ENCODE peak calls at places on chromosomes 11 and 22, in seven cellular contexts. G is CD4-positive, CD25-positive, alpha-beta regulatory T cell; L is aorta; Q is uterus; Y is astrocyte of the cerebellum; P is lower leg skin; T is right atrium auricular region. X is an unnamed sample.

GRCh38 chr11:32385998-32386397 is 49.3 kb downstream of the WT1 start:
- DNase-seq in T (no peak), Q (peak), Y (peak), G (no peak), L (no peak), P (no peak), X (no peak)

GRCh38 chr11:26730711-26731460 is 9.0 kb upstream of the SLC5A12 start:
- DNase-seq in Y (no peak), T (no peak), L (no peak), G (no peak), Q (no peak), P (no peak), X (peak)

GRCh38 chr22:34986461-34986977 is 79.4 kb upstream of the ISX start:
- DNase-seq in Q (no peak), P (no peak), T (no peak), G (no peak), Y (no peak), L (no peak), X (no peak)

GRCh38 chr11:11486002-11486401 is 133.0 kb upstream of the CSNK2A3 start:
- DNase-seq in Q (no peak), T (no peak), P (no peak), G (no peak), L (no peak), Y (no peak), X (no peak)

GRCh38 chr11:118224512-118225180 is at the start of gene JAML:
- DNase-seq in Y (no peak), Q (no peak), L (no peak), G (peak), T (no peak), P (no peak), X (no peak)

GRCh38 chr11:34501500-34501899 is 12.1 kb downstream of the ELF5 start:
- DNase-seq in L (no peak), T (no peak), P (no peak), Y (peak), G (no peak), Q (peak), X (peak)

GRCh38 chr11:79097279-79097875 is 343.5 kb downstream of the TENM4 start:
- DNase-seq in G (no peak), Y (peak), T (no peak), Q (no peak), L (no peak), P (no peak), X (no peak)

GRCh38 chr22:30855677-30856518 is 112.7 kb downstream of the MORC2 start:
- DNase-seq in Q (no peak), T (no peak), G (no peak), Y (no peak), L (no peak), P (peak), X (no peak)

GRCh38 chr22:43507235-43507634 is 95.4 kb downstream of the MPPED1 start:
- DNase-seq in Y (no peak), P (no peak), Q (no peak), L (no peak), G (no peak), T (no peak), X (no peak)

GRCh38 chr11:77471520-77472234 is 2.2 kb downstream of the PAK1 start:
- DNase-seq in L (no peak), G (no peak), Q (no peak), Y (no peak), T (no peak), P (no peak), X (no peak)

GRCh38 chr11:98047647-98048046 is 973.1 kb upstream of the CNTN5 start:
- DNase-seq in Y (no peak), G (no peak), Q (no peak), P (no peak), L (no peak), T (no peak), X (no peak)

GRCh38 chr11:75492181-75492820 is 33.4 kb downstream of the GDPD5 start:
- DNase-seq in P (no peak), G (peak), Q (no peak), Y (no peak), L (no peak), T (no peak), X (no peak)

DNA sequence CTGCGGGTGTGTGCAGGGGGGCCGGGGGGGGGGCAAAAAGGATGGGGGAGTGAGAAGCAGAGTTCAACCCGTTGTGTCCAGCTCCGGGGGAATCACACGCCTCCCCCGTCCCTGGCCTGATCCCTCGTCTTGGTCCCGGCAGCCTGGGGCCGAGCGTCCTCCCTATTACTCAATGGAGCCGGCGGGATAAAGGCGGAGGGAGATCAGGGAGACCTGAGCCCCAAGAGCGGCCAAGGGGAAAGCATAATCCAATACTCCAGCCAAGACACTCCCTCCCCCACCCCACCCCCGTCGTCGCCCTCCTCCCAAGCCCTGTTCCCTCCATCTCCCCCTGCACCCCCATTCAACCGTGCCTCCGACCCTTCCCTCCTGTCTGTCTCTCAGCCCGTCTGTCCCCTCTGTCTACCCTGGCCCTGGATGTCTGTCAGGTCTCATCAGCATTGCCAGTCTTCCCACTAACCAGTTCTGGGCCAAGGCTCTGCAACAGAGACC is 2.6 kb downstream of the PHOX2A start:
- DNase-seq in Y (no peak), Q (no peak), L (no peak), G (no peak), P (no peak), T (no peak), X (no peak)
- H3K4me3 ChIP-seq in Y (no peak), Q (no peak), L (no peak), G (no peak), P (no peak), T (no peak), X (no peak)

GRCh38 chr22:32804036-32804435 is 2.5 kb downstream of the TIMP3 start:
- DNase-seq in G (no peak), T (no peak), Y (no peak), Q (no peak), P (no peak), L (no peak), X (no peak)

GRCh38 chr22:32806296-32806695 is 4.8 kb downstream of the TIMP3 start:
- DNase-seq in T (no peak), P (no peak), L (no peak), G (no peak), Q (no peak), Y (no peak), X (no peak)

GRCh38 chr22:32804823-32805585 is 3.5 kb downstream of the TIMP3 start:
- DNase-seq in P (no peak), G (no peak), Y (no peak), Q (no peak), T (no peak), L (no peak), X (no peak)

GRCh38 chr22:32803020-32803758 is 1.7 kb downstream of the TIMP3 start:
- DNase-seq in G (no peak), P (no peak), T (no peak), Q (peak), Y (no peak), L (no peak), X (no peak)

DNA sequence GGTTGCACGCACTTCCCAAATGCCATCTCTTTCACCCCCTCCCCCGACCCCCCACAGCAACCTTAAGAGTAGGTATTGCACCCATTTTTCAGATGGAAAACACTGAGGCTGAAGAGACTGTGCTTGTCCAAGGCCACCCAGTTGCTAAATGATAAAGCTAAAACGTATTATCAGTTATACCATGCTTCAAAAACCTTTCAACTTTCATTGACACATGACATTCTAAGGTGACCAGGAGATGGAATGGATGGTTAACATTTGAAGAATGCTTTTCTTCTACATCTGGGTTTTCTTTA is 4.0 kb downstream of the TIMP3 start:
- DNase-seq in Y (no peak), L (no peak), G (no peak), P (no peak), Q (no peak), T (no peak), X (no peak)
- H3K4me3 ChIP-seq in Y (no peak), L (no peak), G (no peak), P (no peak), Q (peak), T (peak), X (no peak)

GRCh38 chr11:68925613-68926012 is 21.9 kb downstream of the IGHMBP2 start:
- DNase-seq in L (no peak), Y (no peak), G (no peak), T (no peak), P (no peak), Q (no peak), X (no peak)
- H3K4me3 ChIP-seq in L (no peak), Y (no peak), G (no peak), T (no peak), P (no peak), Q (no peak), X (no peak)

GRCh38 chr11:63892233-63892632 is 24.7 kb downstream of the RCOR2 start:
- DNase-seq in P (no peak), Y (peak), G (no peak), L (no peak), T (no peak), Q (no peak), X (no peak)

GRCh38 chr11:63890368-63890767 is 26.6 kb downstream of the RCOR2 start:
- DNase-seq in Y (no peak), P (no peak), L (no peak), G (no peak), Q (no peak), T (no peak), X (no peak)

GRCh38 chr11:63888170-63889086 is 28.5 kb downstream of the RCOR2 start:
- DNase-seq in P (peak), Q (peak), G (peak), L (peak), Y (peak), T (peak), X (peak)

GRCh38 chr11:63887600-63887999 is 29.4 kb downstream of the RCOR2 start:
- DNase-seq in Q (no peak), Y (no peak), T (no peak), L (no peak), P (no peak), G (no peak), X (no peak)

DNA sequence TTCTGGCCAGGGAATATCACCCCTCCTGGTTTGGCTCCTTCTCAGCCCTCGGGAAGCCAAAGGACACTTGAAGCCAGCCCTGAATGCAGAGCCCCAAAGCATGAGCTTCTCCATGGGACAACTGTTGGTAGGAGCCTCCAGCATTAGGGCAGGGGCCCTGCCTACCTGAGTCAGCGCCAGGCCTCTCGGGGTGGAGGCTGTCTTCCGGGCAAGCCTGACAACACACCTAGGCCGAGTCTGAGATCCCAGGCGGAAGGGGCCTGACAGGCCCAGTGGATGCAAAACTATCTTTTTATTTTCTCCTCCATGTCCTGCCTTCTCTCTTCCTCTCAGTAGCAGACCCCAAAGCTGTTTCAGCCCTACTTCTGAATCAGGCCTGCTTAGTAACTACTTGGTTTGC is 27.6 kb downstream of the RCOR2 start:
- DNase-seq in L (no peak), G (no peak), T (no peak), P (no peak), Q (no peak), Y (no peak), X (no peak)
- H3K4me3 ChIP-seq in L (no peak), G (peak), T (no peak), P (no peak), Q (no peak), Y (no peak), X (no peak)

GRCh38 chr22:29816539-29816938 is 21.5 kb downstream of the ASCC2 start:
- DNase-seq in Q (no peak), P (no peak), Y (no peak), G (no peak), T (no peak), L (no peak), X (no peak)

GRCh38 chr22:29816980-29817379 is 21.1 kb downstream of the ASCC2 start:
- DNase-seq in G (no peak), L (no peak), Y (no peak), P (no peak), Q (no peak), T (no peak), X (no peak)

GRCh38 chr22:29815580-29815979 is 22.5 kb downstream of the ASCC2 start:
- DNase-seq in L (no peak), Q (no peak), Y (no peak), T (no peak), P (no peak), G (no peak), X (no peak)

GRCh38 chr22:29817724-29818123 is 20.4 kb downstream of the ASCC2 start:
- DNase-seq in Q (no peak), G (no peak), Y (no peak), L (no peak), P (no peak), T (no peak), X (no peak)

DNA sequence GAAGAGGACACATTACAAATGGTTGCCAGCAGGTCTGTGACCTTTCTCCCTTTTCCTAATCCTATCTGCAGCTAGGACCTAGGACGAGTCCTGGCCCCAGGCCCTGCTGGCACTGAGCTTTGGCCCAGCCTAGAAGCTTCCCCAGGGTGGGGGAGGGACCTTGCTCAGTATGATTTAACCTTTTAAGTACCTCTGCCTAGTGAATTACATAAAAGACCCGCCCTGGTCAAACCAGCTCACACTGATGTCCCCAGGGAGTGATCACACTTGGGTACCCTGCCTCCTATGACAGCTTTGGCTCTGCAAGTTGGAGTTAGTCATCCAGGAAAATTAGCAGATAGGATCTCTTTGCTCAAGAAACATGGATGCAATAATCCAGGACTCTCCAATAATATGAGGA is 21.9 kb downstream of the ASCC2 start:
- DNase-seq in T (peak), P (no peak), Q (peak), Y (no peak), G (no peak), L (no peak), X (no peak)
- H3K4me3 ChIP-seq in T (no peak), P (no peak), Q (no peak), Y (no peak), G (no peak), L (no peak), X (no peak)

GRCh38 chr11:112013501-112014164 is 11.6 kb upstream of the DLAT start:
- DNase-seq in P (no peak), Y (no peak), T (no peak), L (no peak), G (no peak), Q (no peak), X (no peak)

GRCh38 chr11:112017538-112017937 is 7.7 kb upstream of the DLAT start:
- DNase-seq in P (no peak), T (no peak), L (no peak), G (no peak), Y (no peak), Q (no peak), X (no peak)

GRCh38 chr11:112016088-112016764 is 9.0 kb upstream of the DLAT start:
- DNase-seq in L (no peak), T (no peak), P (no peak), G (no peak), Y (peak), Q (no peak), X (peak)

GRCh38 chr11:112019066-112019465 is 6.1 kb upstream of the DLAT start:
- DNase-seq in L (no peak), P (no peak), T (no peak), G (no peak), Y (no peak), Q (no peak), X (no peak)

DNA sequence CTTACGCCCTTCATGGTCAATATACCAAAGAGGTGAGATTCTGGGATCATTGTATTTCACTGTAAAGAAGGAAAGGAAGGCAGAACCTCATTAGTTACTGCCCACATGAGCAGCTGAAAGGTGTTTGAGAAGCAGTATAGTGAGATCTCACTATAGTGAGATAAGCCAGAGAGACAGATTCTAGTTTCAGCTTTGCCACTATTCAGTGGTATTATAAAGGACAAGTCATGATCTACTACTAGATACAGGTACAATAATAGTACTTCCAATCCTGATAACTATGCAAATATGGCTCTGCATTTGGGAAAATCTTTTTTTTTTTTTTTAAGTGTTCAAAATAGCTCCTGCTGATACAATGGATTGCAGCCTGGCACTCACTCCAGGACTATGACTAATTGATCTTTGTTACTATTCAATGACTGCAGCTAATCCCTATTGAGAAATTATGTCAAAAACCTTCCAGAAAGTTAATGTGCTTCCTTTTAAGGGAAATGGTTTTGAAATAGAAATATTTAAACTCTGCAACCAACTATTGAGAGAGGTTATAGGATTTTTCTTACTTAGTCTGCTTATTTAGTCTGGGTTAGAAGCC is 8.3 kb upstream of the DLAT start:
- DNase-seq in G (no peak), Q (no peak), P (peak), T (no peak), L (no peak), Y (peak), X (peak)
- H3K4me3 ChIP-seq in G (no peak), Q (no peak), P (no peak), T (no peak), L (no peak), Y (no peak), X (no peak)

GRCh38 chr11:82995754-82996398 is 75.8 kb downstream of the RAB30 start:
- DNase-seq in Q (peak), L (no peak), G (no peak), P (no peak), T (no peak), Y (peak), X (peak)

GRCh38 chr11:82998697-82999096 is 73.0 kb downstream of the RAB30 start:
- DNase-seq in T (no peak), G (no peak), Q (no peak), P (no peak), Y (no peak), L (no peak), X (no peak)

GRCh38 chr11:82995276-82995675 is 76.4 kb downstream of the RAB30 start:
- DNase-seq in G (no peak), T (no peak), Y (no peak), Q (no peak), P (no peak), L (no peak), X (no peak)

GRCh38 chr11:82999232-82999631 is 72.5 kb downstream of the RAB30 start:
- DNase-seq in P (no peak), T (no peak), Y (no peak), L (no peak), G (no peak), Q (no peak), X (no peak)

DNA sequence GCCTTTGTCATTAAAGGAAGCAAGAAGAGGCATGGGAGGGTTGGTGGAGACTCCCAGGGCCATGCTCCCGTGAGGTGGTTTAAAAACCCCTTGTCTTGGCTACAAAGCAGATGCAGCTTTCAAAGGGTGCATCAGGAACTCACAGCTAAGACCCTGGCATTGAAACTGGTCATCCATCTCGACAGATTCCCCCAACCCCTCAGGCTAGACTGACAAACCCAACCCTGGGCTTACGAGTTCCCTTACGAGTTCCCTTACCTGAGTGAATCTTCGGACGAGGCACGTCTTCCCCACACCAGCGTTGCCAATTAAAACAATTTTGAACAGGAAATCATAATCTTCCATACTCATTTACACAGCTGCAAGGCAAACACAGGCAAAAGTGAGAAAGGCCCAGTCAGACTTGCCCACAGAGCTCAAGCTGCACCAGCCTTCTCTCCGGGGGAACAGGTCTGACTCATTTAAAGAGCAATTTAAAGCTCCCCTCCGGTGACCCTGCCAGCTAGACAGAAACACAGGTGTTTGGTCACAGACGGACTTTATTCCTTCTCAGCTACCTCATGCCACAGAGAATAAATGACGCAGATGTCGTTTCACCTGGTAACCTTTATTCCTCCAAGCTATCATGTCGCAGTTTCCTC is 74.6 kb downstream of the RAB30 start:
- DNase-seq in G (no peak), Q (no peak), Y (no peak), T (no peak), L (no peak), P (no peak), X (no peak)
- H3K4me3 ChIP-seq in G (no peak), Q (no peak), Y (no peak), T (no peak), L (no peak), P (no peak), X (no peak)

GRCh38 chr22:49769691-49770315 is 57.9 kb downstream of the BRD1 start:
- DNase-seq in G (no peak), Q (no peak), Y (no peak), T (no peak), P (no peak), L (peak), X (no peak)

GRCh38 chr22:49771266-49772065 is 56.2 kb downstream of the BRD1 start:
- DNase-seq in T (no peak), L (no peak), P (no peak), Q (no peak), G (no peak), Y (no peak), X (no peak)

GRCh38 chr22:49772692-49773091 is 55.0 kb downstream of the BRD1 start:
- DNase-seq in Y (no peak), T (no peak), L (no peak), G (no peak), Q (no peak), P (no peak), X (no peak)

GRCh38 chr22:49768961-49769690 is 58.5 kb downstream of the BRD1 start:
- DNase-seq in T (no peak), P (no peak), Y (peak), G (no peak), Q (no peak), L (peak), X (no peak)

GRCh38 chr22:49770454-49771265 is 57.0 kb downstream of the BRD1 start:
- DNase-seq in T (no peak), L (peak), Q (no peak), Y (no peak), G (no peak), P (no peak), X (no peak)
- H3K4me3 ChIP-seq in T (no peak), L (no peak), Q (no peak), Y (no peak), G (no peak), P (no peak), X (no peak)